ENCODE peak calls at places on chromosomes 4 and X, in eight cellular contexts. F is fibroblast of mammary gland; N is lung microvascular endothelial cell; T is naive thymus-derived CD8-positive, alpha-beta T cell; Z is Peyer's patch; W is WERI-Rb-1; V is GM18507; S is substantia nigra. M is an unnamed sample.

GRCh38 chrX:28124416-28124815 is 143.2 kb upstream of the DCAF8L1 start:
- DNase-seq in V (no peak), F (no peak), W (no peak), N (peak), S (no peak), Z (no peak), T (no peak), M (no peak)

GRCh38 chr4:87150498-87151261 is 69.7 kb downstream of the KLHL8 start:
- DNase-seq in F (peak), W (peak), S (peak), Z (no peak), V (peak), T (no peak), N (peak), M (peak)

GRCh38 chrX:130330706-130331105 is 9.0 kb upstream of the SLC25A14 start:
- DNase-seq in F (peak), V (no peak), N (peak), T (peak), Z (peak), W (peak), S (peak), M (peak)

GRCh38 chr4:161680146-161680545 is 483.7 kb downstream of the FSTL5 start:
- DNase-seq in N (no peak), S (no peak), W (no peak), V (no peak), T (no peak), F (no peak), Z (no peak), M (no peak)

GRCh38 chr4:55947912-55948725 is 626 bp upstream of the CEP135 start:
- DNase-seq in T (peak), F (peak), N (peak), W (no peak), S (no peak), Z (no peak), V (no peak), M (peak)

GRCh38 chrX:71652405-71652804 is 14.9 kb upstream of the LOC101059915 start:
- DNase-seq in F (peak), S (peak), N (peak), T (peak), V (no peak), Z (no peak), W (peak), M (peak)

GRCh38 chr4:189035654-189036053 is 896.4 kb downstream of the TRIML1 start:
- DNase-seq in F (no peak), Z (no peak), N (no peak), W (no peak), S (no peak), V (no peak), T (no peak), M (no peak)

GRCh38 chr4:25030283-25031076 is at the start of gene LGI2:
- DNase-seq in T (no peak), N (peak), V (no peak), Z (no peak), F (no peak), S (peak), W (peak), M (no peak)

GRCh38 chr4:126172126-126172525 is 857.4 kb downstream of the FAT4 start:
- DNase-seq in V (no peak), W (no peak), Z (no peak), T (no peak), S (no peak), N (no peak), F (no peak), M (no peak)

GRCh38 chrX:133555796-133556458 is 140.6 kb upstream of the GPC4 start:
- DNase-seq in V (no peak), W (no peak), Z (no peak), T (no peak), F (peak), N (no peak), S (no peak), M (no peak)

GRCh38 chr4:31237242-31237641 is 517.1 kb downstream of the PCDH7 start:
- DNase-seq in F (peak), N (peak), V (no peak), W (no peak), T (no peak), S (no peak), Z (no peak), M (no peak)

GRCh38 chrX:9438950-9439494 is 25.8 kb upstream of the TBL1X start:
- DNase-seq in F (no peak), Z (no peak), N (no peak), S (no peak), T (no peak), V (no peak), W (no peak), M (no peak)

GRCh38 chrX:155682834-155683233 is 70.1 kb upstream of the TMLHE start:
- DNase-seq in S (no peak), N (no peak), F (no peak), W (no peak), V (no peak), Z (no peak), T (no peak), M (no peak)

GRCh38 chr4:100880012-100880411 is 362.2 kb upstream of the EMCN start:
- DNase-seq in N (no peak), T (no peak), W (no peak), V (no peak), F (no peak), S (no peak), Z (no peak), M (no peak)

M was measured in retinal pigment epithelial cell.